ENCODE peak calls at places on chromosomes 11 and 22, in four cellular contexts. J is GM12878, M is K562, G is HepG2. U is an unnamed sample.
A peak's percentile ranks its signal among the peaks of the same experiment; 100 is the strongest.

GRCh38 chr11:20964985-20965384 is 295.6 kb downstream of the NELL1 start:
- DNase-seq in J (no peak), G (no peak), M (no peak), U (no peak)

GRCh38 chr22:25829808-25830777 is 88.1 kb downstream of the MYO18B start:
- DNase-seq in G (peak; percentile 53), M (no peak), J (no peak), U (no peak)

GRCh38 chr11:73810637-73811036 is 23.0 kb downstream of the MRPL48 start:
- DNase-seq in J (no peak), M (no peak), G (no peak), U (no peak)

GRCh38 chr11:122556605-122557004 is 98.9 kb upstream of the UBASH3B start:
- DNase-seq in G (no peak), J (no peak), M (no peak), U (no peak)

GRCh38 chr22:48783821-48784266 is 1043.8 kb downstream of the BRD1 start:
- DNase-seq in G (peak; percentile 55), J (no peak), M (no peak), U (no peak)

GRCh38 chr11:67664696-67665536 is 9.5 kb downstream of the ALDH3B2 start:
- DNase-seq in M (peak; percentile 12), G (no peak), J (no peak), U (no peak)

GRCh38 chr11:97738751-97739150 is 1282.0 kb upstream of the CNTN5 start:
- DNase-seq in G (no peak), M (no peak), J (no peak), U (no peak)

GRCh38 chr11:119352857-119353260 is 6.4 kb upstream of the MFRP start:
- DNase-seq in G (peak; percentile 92), J (no peak), M (peak; percentile 63), U (no peak)

GRCh38 chr11:35751664-35752061 is 89.1 kb downstream of the TRIM44 start:
- DNase-seq in G (no peak), M (no peak), J (no peak), U (no peak)

GRCh38 chr11:6354651-6355485 is 34.6 kb upstream of the CAVIN3 start:
- DNase-seq in G (peak; percentile 46), M (no peak), J (no peak), U (no peak)

GRCh38 chr11:96219981-96220623 is 122.9 kb downstream of the MAML2 start:
- DNase-seq in J (no peak), M (no peak), G (peak; percentile 69), U (no peak)

GRCh38 chr22:46813816-46814597 is 51.6 kb downstream of the TBC1D22A start:
- DNase-seq in G (no peak), J (no peak), M (no peak), U (no peak)

GRCh38 chr11:64103377-64103985 is 62.4 kb downstream of the MACROD1 start:
- DNase-seq in J (no peak), G (no peak), M (no peak), U (no peak)

GRCh38 chr22:35560366-35560765 is 19.7 kb downstream of the RASD2 start:
- DNase-seq in M (no peak), J (no peak), G (no peak), U (no peak)

GRCh38 chr11:12089473-12089872 is 20.9 kb upstream of the MICAL2 start:
- DNase-seq in G (no peak), J (no peak), M (no peak), U (no peak)

GRCh38 chr11:12088531-12088930 is 21.9 kb upstream of the MICAL2 start:
- DNase-seq in J (no peak), M (no peak), G (no peak), U (no peak)

GRCh38 chr11:12090761-12091261 is 19.6 kb upstream of the MICAL2 start:
- DNase-seq in J (no peak), M (no peak), G (no peak), U (no peak)

GRCh38 chr11:12089041-12089440 is 21.3 kb upstream of the MICAL2 start:
- DNase-seq in J (no peak), M (no peak), G (no peak), U (no peak)

DNA sequence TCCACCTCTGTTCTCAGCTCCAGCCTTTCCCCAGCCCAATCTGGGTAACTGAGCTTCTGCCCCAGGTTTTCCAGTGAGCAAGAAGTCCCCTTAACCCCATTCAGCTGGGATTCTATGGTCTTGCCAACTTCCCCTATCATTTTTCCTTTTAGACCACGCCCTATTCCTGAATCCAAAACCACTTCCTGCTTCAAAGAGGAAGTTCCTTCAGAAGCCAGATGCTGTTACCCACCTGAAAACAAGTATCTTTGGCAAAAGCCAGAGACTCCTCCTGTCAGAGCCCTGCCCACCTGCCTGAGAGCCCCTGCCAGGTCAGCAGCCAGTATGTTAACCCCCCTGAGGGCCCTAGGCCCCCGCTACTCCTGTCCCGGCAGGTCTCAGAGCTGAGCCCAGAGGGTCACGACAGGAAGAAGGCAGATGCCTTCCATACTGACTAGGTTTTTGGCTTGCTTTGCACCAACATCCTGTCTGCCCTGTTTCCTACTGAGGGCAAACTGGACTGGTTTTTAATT is 20.3 kb upstream of the MICAL2 start:
- DNase-seq in J (no peak), M (peak; percentile 32), G (no peak), U (no peak)
- TF ChIP-seq TARDBP in J (no peak), M (no peak), G (no peak), U (no peak)

GRCh38 chr22:32584650-32585049 is 110.0 kb downstream of the FBXO7 start:
- DNase-seq in M (no peak), J (no peak), G (no peak), U (no peak)
- TF ChIP-seq TARDBP in M (no peak), J (no peak), G (no peak), U (no peak)

DNA sequence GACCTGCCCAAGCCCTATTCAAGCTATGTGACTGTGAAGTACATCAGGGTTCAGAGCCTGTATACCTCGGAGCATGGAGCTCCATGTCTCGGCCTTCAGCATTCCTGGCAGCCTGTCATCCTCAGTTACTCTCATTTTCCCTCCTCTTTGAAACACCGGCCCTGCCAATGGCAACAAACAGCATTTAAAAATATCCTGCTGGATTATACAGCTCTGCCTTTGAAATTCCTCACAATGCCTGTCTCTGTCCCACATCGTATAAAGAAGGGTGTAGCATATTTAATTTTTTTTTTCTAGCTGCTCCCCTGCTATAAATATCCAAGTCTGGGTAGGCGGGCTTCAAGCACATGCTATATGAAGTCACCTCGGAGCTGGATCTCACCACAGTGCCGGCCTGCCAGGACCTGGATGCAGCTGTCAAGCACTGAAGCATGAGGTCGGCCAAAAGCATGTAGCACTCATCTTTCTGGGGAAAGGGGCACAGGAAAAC is 11.8 kb downstream of the ABTB2 start:
- DNase-seq in M (no peak), G (no peak), J (no peak), U (no peak)
- TF ChIP-seq TARDBP in M (no peak), G (no peak), J (no peak), U (no peak)

DNA sequence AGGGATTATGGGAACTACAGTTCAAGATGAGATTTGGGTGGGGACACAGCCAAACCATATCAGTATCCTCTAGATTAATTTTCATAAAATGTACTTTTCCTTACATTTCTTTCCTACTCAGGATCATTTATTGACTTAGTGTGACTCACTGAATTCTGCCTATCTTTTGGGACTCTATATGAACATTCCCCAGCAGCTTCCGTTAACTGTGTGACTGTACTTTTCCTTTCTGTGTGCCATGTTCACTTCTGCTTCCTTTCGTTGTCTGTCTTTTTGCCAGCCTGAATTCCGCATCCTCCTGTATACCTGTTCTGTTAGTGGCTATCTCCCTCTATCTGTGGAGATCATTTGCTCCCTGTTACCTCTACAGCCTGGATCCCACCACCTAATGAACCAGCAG is 48.8 kb downstream of the SPECC1L start:
- DNase-seq in J (no peak), G (no peak), M (no peak), U (no peak)
- TF ChIP-seq TARDBP in J (no peak), G (no peak), M (no peak), U (no peak)

DNA sequence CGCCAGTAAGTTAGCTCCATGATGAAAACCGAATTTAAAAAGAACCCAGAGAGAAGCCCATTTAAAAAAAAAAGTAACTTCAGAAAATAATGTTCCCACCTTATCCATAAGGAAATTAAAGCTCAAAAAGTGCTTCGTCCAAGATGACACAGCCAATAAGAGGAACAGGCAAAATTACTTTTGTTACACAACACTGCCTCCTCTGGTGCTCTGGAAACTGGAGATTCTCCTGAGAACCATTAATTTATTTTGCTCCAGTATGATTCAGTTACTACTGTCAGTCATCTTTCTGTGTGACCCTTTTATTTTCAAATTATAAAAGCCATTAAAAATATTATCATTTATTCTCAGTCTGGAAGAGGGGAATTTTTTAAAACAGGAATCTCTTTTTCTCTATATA is 2.0 kb downstream of the IFT27 start:
- DNase-seq in G (no peak), M (peak; percentile 9), J (no peak), U (peak; percentile 42)
- TF ChIP-seq TARDBP in G (no peak), M (no peak), J (no peak), U (no peak)

U was measured in HEK293T.